ENCODE peak calls at places on chromosomes 11 and 22, in six cellular contexts. F, K, Z, J, O and W are unnamed samples.

GRCh38 chr11:126185200-126186030 is 26.0 kb downstream of the RPUSD4 start:
- DNase-seq in Z (no peak), J (no peak), F (no peak), O (no peak), K (no peak), W (peak; percentile 52)

GRCh38 chr11:108341654-108342053 is 118.8 kb downstream of the ATM start:
- DNase-seq in J (no peak), Z (no peak), K (no peak), F (no peak), O (no peak), W (no peak)

GRCh38 chr11:61332266-61332822 is 561 bp downstream of the DDB1 start:
- DNase-seq in O (peak; percentile 36), Z (no peak), K (no peak), F (no peak), J (no peak), W (no peak)

GRCh38 chr11:57359896-57360690 is 20.9 kb downstream of the PRG3 start:
- DNase-seq in J (peak; percentile 38), F (no peak), K (no peak), O (no peak), Z (peak; percentile 86), W (no peak)

GRCh38 chr22:24697141-24697540 is 77.4 kb downstream of the PIWIL3 start:
- DNase-seq in F (no peak), K (no peak), O (no peak), J (no peak), Z (no peak), W (no peak)

GRCh38 chr11:37905707-37906417 is 1307.8 kb upstream of the RAG2 start:
- DNase-seq in J (peak; percentile 47), K (no peak), Z (no peak), O (no peak), F (no peak), W (no peak)

GRCh38 chr11:121767433-121767832 is 314.7 kb upstream of the SORL1-AS1 start:
- DNase-seq in O (peak; percentile 50), Z (no peak), F (no peak), K (no peak), J (no peak), W (no peak)

GRCh38 chr11:1784761-1785650 is 21.3 kb upstream of the CTSD start:
- DNase-seq in K (no peak), O (no peak), Z (no peak), J (no peak), F (no peak), W (no peak)

GRCh38 chr11:45167283-45167682 is 20.8 kb downstream of the PRDM11 start:
- DNase-seq in F (no peak), K (no peak), J (no peak), O (no peak), Z (no peak), W (no peak)

GRCh38 chr11:6850526-6850925 is 5.0 kb downstream of the OR10A5 start:
- DNase-seq in K (no peak), J (no peak), Z (no peak), O (no peak), F (no peak), W (no peak)

GRCh38 chr22:38074181-38075104 is 9.5 kb downstream of the SLC16A8 start:
- DNase-seq in K (no peak), O (peak; percentile 41), J (no peak), Z (no peak), F (no peak), W (no peak)

GRCh38 chr11:129239207-129239606 is 47.1 kb upstream of the ARHGAP32 start:
- DNase-seq in K (no peak), F (no peak), Z (no peak), J (no peak), O (no peak), W (no peak)

DNA sequence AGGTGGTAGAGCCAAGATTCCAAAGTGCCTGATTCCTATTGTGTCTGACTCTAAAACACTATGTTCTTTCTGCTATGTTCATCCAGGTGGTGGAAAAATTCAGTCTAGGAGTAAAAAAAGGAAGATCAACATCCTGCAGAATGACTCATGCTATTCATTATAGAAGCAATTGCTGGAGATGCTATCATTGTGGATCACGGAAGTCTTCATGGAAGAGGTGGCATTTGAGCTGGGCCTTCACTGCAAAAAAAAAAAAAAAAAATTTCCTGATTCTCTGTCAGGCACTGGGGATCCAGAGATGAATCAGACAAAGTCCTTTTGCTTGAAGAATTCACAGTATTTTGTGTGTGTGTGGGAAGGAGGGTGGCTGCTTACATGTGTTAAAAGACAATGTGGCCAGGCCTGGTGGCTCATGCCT is 1.4 kb upstream of the UVRAG start:
- DNase-seq in J (no peak), Z (no peak), K (no peak), O (peak; percentile 20), F (no peak), W (no peak)
- TF ChIP-seq POLR2A in J (no peak), Z (no peak), K (no peak), O (no peak), F (no peak), W (no peak)

GRCh38 chr11:78930810-78931209 is 356.1 kb upstream of the NARS2 start:
- DNase-seq in K (no peak), J (no peak), Z (no peak), O (no peak), F (no peak), W (peak; percentile 9)

GRCh38 chr11:78927511-78927910 is 352.8 kb upstream of the NARS2 start:
- DNase-seq in F (no peak), Z (no peak), J (no peak), K (no peak), O (no peak), W (no peak)

GRCh38 chr11:78929906-78930220 is 355.2 kb upstream of the NARS2 start:
- DNase-seq in F (no peak), J (no peak), O (no peak), K (no peak), Z (no peak), W (no peak)

GRCh38 chr11:78926633-78927347 is 352.1 kb upstream of the NARS2 start:
- DNase-seq in K (no peak), J (no peak), F (no peak), Z (no peak), O (peak; percentile 69), W (no peak)

GRCh38 chr11:78929092-78929905 is 354.6 kb upstream of the NARS2 start:
- DNase-seq in K (no peak), O (no peak), Z (no peak), F (no peak), J (no peak), W (no peak)
- H3K4me3 ChIP-seq in K (no peak overlapping the region), O (no peak overlapping the region), Z (no peak overlapping the region), F (no peak overlapping the region), J (no peak overlapping the region), W (no peak overlapping the region)

DNA sequence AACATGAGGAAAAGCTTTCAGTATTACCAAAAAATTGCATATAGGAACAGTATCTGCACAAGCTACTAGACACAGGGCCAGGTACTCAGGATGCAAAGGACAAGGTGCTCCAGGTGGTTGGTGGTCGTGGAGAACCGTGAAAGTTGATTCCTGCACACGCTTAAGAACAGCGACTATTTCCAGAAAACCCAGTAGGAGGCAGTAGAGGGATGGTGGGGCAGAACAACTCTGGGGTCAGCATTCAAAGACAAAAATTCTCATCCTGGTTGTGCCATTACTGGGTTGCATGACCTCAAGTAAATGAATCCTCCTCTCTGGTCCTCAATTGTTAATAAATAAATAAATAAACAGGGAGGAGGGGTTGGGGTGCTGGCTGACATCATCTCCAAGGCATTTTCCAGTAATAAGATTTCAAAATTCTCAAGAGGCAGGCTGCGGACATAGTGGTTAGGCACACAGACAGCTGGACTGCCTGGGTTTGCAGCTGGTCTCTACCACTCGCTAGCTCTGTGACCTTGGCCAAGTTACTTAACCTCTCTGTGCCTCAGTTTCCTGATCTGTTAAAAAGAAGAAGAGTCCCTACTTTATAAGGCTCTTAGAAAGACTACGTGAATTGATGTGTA is 89.6 kb downstream of the ISX start:
- DNase-seq in O (no peak), J (no peak), K (no peak), F (no peak), Z (no peak), W (no peak)
- TF ChIP-seq CTCF in O (peak; percentile 8), J (no peak), K (no peak), F (no peak), Z (no peak), W (no peak)

GRCh38 chr11:33941637-33942160 is 49.8 kb upstream of the LMO2 start:
- DNase-seq in F (peak; percentile 24), Z (no peak), J (no peak), O (no peak), K (no peak), W (no peak)
- TF ChIP-seq POLR2A in F (no peak), Z (no peak), J (no peak), O (no peak), K (no peak), W (no peak)

GRCh38 chr11:30218278-30218677 is 12.5 kb upstream of the FSHB start:
- DNase-seq in Z (no peak), O (no peak), J (no peak), K (no peak), F (no peak), W (no peak)

DNA sequence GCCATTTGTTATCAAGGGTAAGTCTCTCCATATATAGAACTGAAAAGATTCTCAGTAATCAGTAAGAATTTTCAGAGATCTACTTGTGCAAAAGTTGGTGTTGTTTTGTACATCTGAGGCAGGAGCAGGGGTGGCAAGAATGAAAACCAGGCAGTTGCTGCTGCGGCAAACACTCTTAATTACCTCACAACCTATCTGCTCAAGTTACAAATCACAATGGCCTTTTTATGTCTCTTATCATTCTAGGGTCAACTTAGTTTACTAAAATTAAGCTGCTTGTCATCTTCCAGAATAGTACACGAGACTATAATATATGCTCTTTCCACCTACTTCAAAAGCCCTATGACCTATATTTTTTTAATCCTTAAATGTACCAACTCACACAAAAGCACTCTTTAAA is 14.3 kb upstream of the FSHB start:
- DNase-seq in J (no peak), O (no peak), Z (no peak), F (no peak), K (no peak), W (no peak)
- H3K4me3 ChIP-seq in J (no peak overlapping the region), O (no peak overlapping the region), Z (no peak overlapping the region), F (no peak overlapping the region), K (no peak overlapping the region), W (no peak overlapping the region)

DNA sequence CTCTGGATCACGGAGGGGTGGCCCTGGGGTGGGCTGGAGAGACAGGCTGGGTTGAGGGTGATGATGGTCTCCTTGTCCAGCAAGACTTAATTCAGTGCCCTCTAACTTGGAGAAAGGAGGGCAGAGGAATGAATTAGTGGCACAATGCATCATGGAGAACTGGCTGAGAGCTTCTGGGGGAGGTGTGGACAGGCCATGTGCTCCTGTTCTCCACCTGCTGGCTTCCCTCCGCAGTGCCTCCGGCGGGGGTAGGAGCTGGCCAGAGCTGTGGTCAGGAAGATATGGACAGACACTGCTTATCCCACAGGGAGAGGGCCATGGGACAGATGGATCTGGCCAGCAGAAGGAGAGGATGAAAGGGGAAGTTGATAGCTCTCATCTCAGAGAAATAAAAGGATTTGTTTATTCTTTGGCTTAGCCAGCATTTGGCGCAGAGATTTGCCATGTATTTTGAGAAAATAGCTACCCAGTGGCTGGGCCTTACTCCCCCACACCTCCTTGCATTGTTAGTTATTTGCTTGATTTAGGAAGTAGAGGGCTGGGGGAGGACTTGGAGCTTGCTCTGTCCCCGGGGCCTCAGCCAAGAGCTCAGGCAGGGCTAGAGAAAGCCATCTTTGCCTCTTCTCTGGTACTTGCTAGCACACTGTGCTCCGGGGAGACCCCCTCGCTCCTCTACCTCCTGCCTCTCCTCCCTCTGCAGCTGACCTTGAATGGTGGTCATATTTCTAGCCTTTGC is 93.2 kb downstream of the SCN3B start:
- DNase-seq in O (peak; percentile 56), Z (no peak), K (no peak), F (peak; percentile 65), J (peak; percentile 54), W (no peak)
- TF ChIP-seq CTCF in O (peak; percentile 44), Z (no peak), K (no peak), F (peak; percentile 45), J (peak; percentile 14), W (no peak)

GRCh38 chr22:36065775-36066544 is 37.3 kb upstream of the RBFOX2 start:
- DNase-seq in F (peak; percentile 90), O (peak; percentile 92), Z (peak; percentile 92), K (peak; percentile 80), J (peak; percentile 95), W (peak; percentile 80)
- TF ChIP-seq POLR2A in F (no peak), O (no peak), Z (peak; percentile 62), K (no peak), J (peak; percentile 74), W (no peak)